ENCODE peak calls at places on chromosomes 13 and 19, in ten cellular contexts. W, B, Y, L, F, X, O, V, E and P are unnamed samples.
A peak's percentile ranks its signal among the peaks of the same experiment; 100 is the strongest.

GRCh38 chr19:55443045-55443823 is at the start of gene SHISA7:
- DNase-seq in X (no peak), L (no peak), E (no peak), B (no peak), V (no peak), Y (no peak), W (no peak), O (no peak), F (no peak), P (no peak)

GRCh38 chr13:48874165-48874564 is 101.5 kb upstream of the FNDC3A start:
- DNase-seq in X (no peak), F (peak; percentile 50), V (no peak), W (no peak), O (no peak), E (no peak), Y (no peak), B (no peak), L (peak; percentile 30), P (no peak)

GRCh38 chr19:18855647-18856384 is 24.1 kb downstream of the UPF1 start:
- DNase-seq in E (no peak), L (no peak), V (no peak), X (no peak), W (no peak), O (no peak), F (no peak), Y (no peak), B (no peak), P (no peak)

GRCh38 chr13:112972867-112973576 is 4.0 kb downstream of the MCF2L start:
- DNase-seq in L (no peak), V (no peak), O (no peak), Y (no peak), B (no peak), X (no peak), E (no peak), W (peak; percentile 53), F (no peak), P (no peak)

GRCh38 chr13:105961438-105961837 is 574.0 kb downstream of the EFNB2 start:
- DNase-seq in Y (no peak), V (no peak), O (no peak), F (no peak), X (no peak), W (no peak), L (no peak), E (no peak), B (no peak), P (no peak)

GRCh38 chr13:25179810-25180437 is 7.8 kb upstream of the AMER2 start:
- DNase-seq in B (no peak), W (no peak), V (no peak), L (no peak), Y (no peak), F (no peak), E (no peak), X (no peak), O (no peak), P (no peak)

GRCh38 chr19:17948967-17949930 is 16.4 kb downstream of the CCDC124 start:
- DNase-seq in W (no peak), F (no peak), O (no peak), B (no peak), E (no peak), V (no peak), X (no peak), Y (no peak), L (no peak), P (no peak)

GRCh38 chr19:15300533-15301194 is 31.7 kb downstream of the BRD4 start:
- DNase-seq in L (no peak), O (no peak), E (no peak), Y (peak; percentile 71), V (peak; percentile 86), X (peak; percentile 88), F (no peak), W (no peak), B (peak; percentile 80), P (no peak)

GRCh38 chr13:97020194-97020593 is 25.9 kb upstream of the OXGR1 start:
- DNase-seq in E (no peak), Y (no peak), O (no peak), B (no peak), W (no peak), L (no peak), X (no peak), V (no peak), F (no peak), P (no peak)

GRCh38 chr13:97017322-97017721 is 23.0 kb upstream of the OXGR1 start:
- DNase-seq in O (no peak), Y (no peak), W (no peak), L (no peak), V (no peak), E (no peak), F (no peak), B (no peak), X (no peak), P (no peak)

GRCh38 chr13:97015661-97016350 is 21.5 kb upstream of the OXGR1 start:
- DNase-seq in L (no peak), X (no peak), F (no peak), B (peak; percentile 50), O (no peak), E (no peak), Y (no peak), V (no peak), W (no peak), P (no peak)

GRCh38 chr13:97020689-97021240 is 26.5 kb upstream of the OXGR1 start:
- DNase-seq in B (no peak), F (no peak), Y (no peak), L (no peak), X (no peak), W (no peak), V (no peak), O (no peak), E (no peak), P (no peak)

GRCh38 chr13:97018029-97018819 is 23.9 kb upstream of the OXGR1 start:
- DNase-seq in Y (peak; percentile 32), F (no peak), E (no peak), O (no peak), X (peak; percentile 61), B (peak; percentile 69), L (peak; percentile 68), V (peak; percentile 70), W (no peak), P (no peak)
- H3K4me3 ChIP-seq in Y (no peak overlapping the region), F (no peak overlapping the region), E (no peak overlapping the region), O (no peak overlapping the region), X (no peak overlapping the region), B (no peak overlapping the region), L (peak overlapping the region; percentile 4), V (no peak overlapping the region), W (no peak overlapping the region), P (no peak overlapping the region)

DNA sequence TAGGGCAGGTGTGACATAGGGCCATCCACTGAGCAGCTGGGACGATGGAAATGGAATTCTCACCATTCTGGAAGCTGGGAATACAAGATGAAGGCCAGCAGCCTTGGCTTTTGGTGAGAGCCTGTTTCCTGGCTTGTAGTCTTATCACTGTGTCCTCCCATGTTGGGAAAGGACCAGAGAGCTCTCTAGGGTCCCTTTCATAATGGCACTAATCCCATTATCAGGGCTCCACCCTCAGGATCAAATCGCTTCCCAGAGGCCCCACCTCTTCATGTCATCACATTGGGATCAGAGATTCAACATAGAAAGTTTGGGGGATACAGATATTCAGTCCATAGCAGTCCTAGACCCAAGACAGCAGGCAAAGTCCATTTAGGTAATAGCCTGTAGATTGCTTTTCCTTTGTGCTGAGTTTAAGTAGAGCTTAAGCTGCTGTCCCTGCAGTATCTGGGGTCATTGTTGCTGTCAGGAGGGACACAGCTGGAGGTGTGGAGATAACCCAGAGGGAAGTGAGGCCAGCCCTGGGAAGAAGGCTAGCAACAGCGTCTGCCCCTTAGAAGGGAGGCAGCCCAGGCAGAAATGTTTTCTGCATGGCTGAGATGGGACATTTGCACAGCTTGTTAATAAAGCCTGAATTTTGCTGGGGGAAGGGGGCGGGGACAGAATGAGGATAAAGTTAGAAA is 136.5 kb upstream of the GPR12 start:
- DNase-seq in V (no peak), E (peak; percentile 29), L (peak; percentile 46), O (no peak), F (no peak), X (no peak), W (no peak), Y (no peak), B (no peak), P (no peak)
- H3K4me3 ChIP-seq in V (no peak overlapping the region), E (no peak overlapping the region), L (no peak overlapping the region), O (no peak overlapping the region), F (no peak overlapping the region), X (no peak overlapping the region), W (no peak overlapping the region), Y (no peak overlapping the region), B (no peak overlapping the region), P (no peak overlapping the region)

DNA sequence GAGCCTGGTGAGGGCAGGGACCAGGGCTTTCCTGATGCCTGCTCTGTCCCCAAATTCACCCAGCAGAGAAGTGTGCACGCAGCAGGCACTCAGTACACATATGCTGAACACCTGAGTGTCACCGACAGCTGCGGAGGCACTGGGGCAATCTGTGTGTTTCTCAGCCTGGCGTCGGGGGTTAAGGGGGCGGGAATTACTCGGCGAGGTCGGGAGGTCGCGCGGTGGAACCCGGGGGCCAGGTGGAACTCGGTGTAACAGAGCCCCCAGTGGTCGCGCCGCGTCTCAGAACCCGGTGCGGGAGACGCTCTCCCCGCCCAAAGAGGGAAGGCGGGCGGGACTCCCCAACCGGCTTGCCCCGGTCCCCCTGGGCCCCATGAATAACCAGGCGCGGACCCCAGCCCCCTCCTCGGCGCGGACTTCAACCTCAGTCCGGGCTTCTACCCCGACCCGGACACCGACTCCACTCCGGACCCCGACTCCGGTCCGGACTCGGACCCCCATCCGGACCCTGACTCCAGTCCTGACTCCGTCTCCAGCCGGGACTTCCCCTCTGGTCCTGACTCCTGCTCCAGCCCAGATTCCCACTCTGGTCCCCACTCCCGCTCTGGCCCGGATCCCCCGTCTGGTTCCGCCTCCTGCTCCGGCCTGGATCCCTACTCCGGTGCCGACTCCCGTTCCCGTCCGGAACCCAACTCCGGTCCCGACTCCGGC is at the start of gene SELENOV:
- DNase-seq in V (no peak), L (peak; percentile 43), F (no peak), Y (no peak), X (no peak), B (no peak), O (no peak), W (no peak), E (no peak), P (no peak)
- H3K4me3 ChIP-seq in V (no peak within 1 kb of the TSS), L (peak within 1 kb of the TSS; percentile 58), F (peak within 1 kb of the TSS; percentile 37), Y (peak within 1 kb of the TSS; percentile 13), X (no peak within 1 kb of the TSS), B (peak within 1 kb of the TSS; percentile 3), O (peak within 1 kb of the TSS; percentile 0), W (peak within 1 kb of the TSS; percentile 37), E (peak within 1 kb of the TSS; percentile 55), P (peak within 1 kb of the TSS; percentile 63)

GRCh38 chr13:36133950-36134349 is 2.8 kb upstream of the DCLK1 start:
- DNase-seq in B (no peak), L (no peak), X (no peak), E (no peak), V (no peak), Y (no peak), W (no peak), O (no peak), F (no peak), P (no peak)

GRCh38 chr13:36130542-36131214 is 504 bp downstream of the DCLK1 start:
- DNase-seq in E (peak; percentile 37), Y (no peak), X (no peak), F (peak; percentile 46), W (no peak), B (peak; percentile 14), V (peak; percentile 20), L (peak; percentile 38), O (peak; percentile 40), P (no peak)

GRCh38 chr13:36131215-36131930 is at the start of gene DCLK1:
- DNase-seq in L (peak; percentile 63), F (peak; percentile 81), W (peak; percentile 29), X (no peak), E (peak; percentile 56), O (peak; percentile 79), V (peak; percentile 69), B (peak; percentile 66), Y (no peak), P (no peak)

GRCh38 chr13:36130168-36130541 is 1.0 kb downstream of the DCLK1 start:
- DNase-seq in B (no peak), E (no peak), L (no peak), O (no peak), W (no peak), Y (no peak), F (no peak), X (no peak), V (no peak), P (no peak)

DNA sequence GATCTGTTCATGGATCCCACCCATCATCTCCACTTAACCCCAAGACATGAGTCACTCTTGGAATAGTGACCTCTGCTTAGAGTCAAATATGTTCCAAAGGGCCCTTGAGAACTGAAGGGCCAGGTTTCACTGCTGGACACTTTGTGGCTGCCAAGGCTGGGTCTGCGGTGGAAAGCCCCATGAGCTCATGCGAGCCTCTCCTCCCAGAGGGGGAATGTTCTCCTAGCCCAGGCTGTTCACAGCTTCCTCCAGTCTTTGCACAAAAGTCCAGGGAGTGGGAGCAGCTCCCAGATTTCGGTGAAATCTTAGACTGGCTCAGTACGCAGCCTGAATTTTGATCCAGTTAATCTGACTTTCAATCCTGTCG is 732 bp upstream of the DCLK1 start:
- DNase-seq in O (peak; percentile 65), L (no peak), F (peak; percentile 84), B (peak; percentile 79), W (no peak), E (no peak), Y (no peak), V (peak; percentile 94), X (no peak), P (peak; percentile 82)
- H3K4me3 ChIP-seq in O (no peak overlapping the region), L (no peak overlapping the region), F (peak overlapping the region; percentile 88), B (no peak overlapping the region), W (peak overlapping the region; percentile 56), E (peak overlapping the region; percentile 63), Y (no peak overlapping the region), V (peak overlapping the region; percentile 59), X (no peak overlapping the region), P (peak overlapping the region; percentile 79)